ENCODE peak calls at places on chromosomes 16 and 17, in nine cellular contexts. W, E, N, H, C, T, O, G and S are unnamed samples.

GRCh38 chr16:11672206-11673090 is 4.2 kb downstream of the SNN start:
- DNase-seq in G (peak), C (no peak), H (no peak), N (no peak), T (no peak), E (no peak), O (no peak), W (no peak), S (no peak)

GRCh38 chr17:1055751-1056645 is 59.1 kb downstream of the TIMM22 start:
- DNase-seq in T (no peak), H (no peak), O (peak), W (peak), G (peak), N (peak), E (peak), C (no peak), S (peak)

GRCh38 chr17:63961355-63962207 is 11.1 kb downstream of the SCN4A start:
- DNase-seq in E (peak), H (no peak), W (peak), O (peak), N (peak), T (peak), G (no peak), C (peak), S (peak)

GRCh38 chr17:76726231-76726765 is at the start of gene JMJD6:
- DNase-seq in G (no peak), H (no peak), E (peak), C (peak), O (peak), N (peak), W (peak), T (peak), S (peak)

GRCh38 chr16:57113042-57113453 is 20.7 kb downstream of the CPNE2 start:
- DNase-seq in H (no peak), G (no peak), E (no peak), T (no peak), C (no peak), N (peak), W (no peak), O (no peak), S (no peak)

GRCh38 chr16:8753411-8754054 is 43.9 kb downstream of the TMEM186 start:
- DNase-seq in T (no peak), C (peak), W (no peak), O (no peak), G (no peak), H (no peak), N (no peak), E (no peak), S (peak)

GRCh38 chr16:72092832-72093447 is 480 bp downstream of the TXNL4B start:
- DNase-seq in E (peak), H (no peak), T (no peak), O (no peak), N (peak), W (peak), G (no peak), C (peak), S (no peak)

GRCh38 chr17:81890447-81891302 is 711 bp downstream of the ALYREF start:
- DNase-seq in E (peak), O (no peak), G (no peak), H (no peak), W (peak), N (peak), C (no peak), T (no peak), S (no peak)

GRCh38 chr16:15483857-15484256 is 49.5 kb downstream of the BMERB1 start:
- DNase-seq in O (no peak), T (no peak), E (peak), C (no peak), H (no peak), N (no peak), G (no peak), W (no peak), S (no peak)

GRCh38 chr17:29018788-29019474 is 13.1 kb upstream of the SEZ6 start:
- DNase-seq in G (no peak), E (peak), C (no peak), N (no peak), H (no peak), W (no peak), O (no peak), T (no peak), S (no peak)

GRCh38 chr17:40775945-40776344 is 3.9 kb upstream of the KRT26 start:
- DNase-seq in O (no peak), C (no peak), E (no peak), G (no peak), H (no peak), T (no peak), N (no peak), W (no peak), S (no peak)

GRCh38 chr16:65318138-65318537 is 196.3 kb upstream of the CDH11 start:
- DNase-seq in C (no peak), O (no peak), N (no peak), W (no peak), H (no peak), G (no peak), T (no peak), E (peak), S (no peak)

GRCh38 chr17:34575182-34575581 is 4.2 kb upstream of the TMEM132E start:
- DNase-seq in H (no peak), W (no peak), O (no peak), C (no peak), T (no peak), N (no peak), E (no peak), G (no peak), S (no peak)

GRCh38 chr16:69796285-69797118 is 34.4 kb downstream of the WWP2 start:
- DNase-seq in T (peak), O (peak), N (peak), W (peak), E (peak), C (peak), H (peak), G (no peak), S (peak)

GRCh38 chr17:43814714-43815113 is 18.2 kb downstream of the MPP3 start:
- DNase-seq in C (no peak), T (no peak), H (no peak), E (no peak), N (peak), W (no peak), G (no peak), O (no peak), S (no peak)

GRCh38 chr16:29925173-29925804 is 737 bp downstream of the KCTD13 start:
- DNase-seq in N (peak), O (no peak), G (no peak), E (no peak), C (peak), W (peak), T (peak), H (no peak), S (no peak)

GRCh38 chr16:48524348-48525200 is 85.4 kb downstream of the N4BP1 start:
- DNase-seq in G (no peak), E (no peak), O (no peak), T (no peak), W (no peak), C (peak), N (no peak), H (no peak), S (no peak)

GRCh38 chr16:27470567-27471431 is 68.8 kb downstream of the IL21R start:
- DNase-seq in W (peak), G (no peak), C (no peak), O (no peak), E (no peak), T (no peak), N (peak), H (no peak), S (no peak)

GRCh38 chr17:3003401-3004149 is 59.8 kb downstream of the OR1D5 start:
- DNase-seq in H (no peak), O (peak), T (peak), C (no peak), N (no peak), W (no peak), E (no peak), G (no peak), S (no peak)

GRCh38 chr17:79657036-79657435 is 46.2 kb upstream of the RBFOX3 start:
- DNase-seq in O (no peak), G (no peak), E (no peak), C (no peak), H (no peak), W (no peak), N (no peak), T (no peak), S (no peak)

GRCh38 chr16:14364386-14365199 is 265.5 kb downstream of the PARN start:
- DNase-seq in N (peak), E (peak), C (no peak), H (no peak), W (peak), T (peak), O (peak), G (no peak), S (no peak)

GRCh38 chr17:77959926-77960521 is 1.5 kb downstream of the TNRC6C start:
- DNase-seq in N (peak), O (no peak), W (peak), E (peak), G (peak), T (no peak), C (peak), H (peak), S (peak)

GRCh38 chr17:75831032-75831567 is 13.1 kb downstream of the UNC13D start:
- DNase-seq in H (no peak), N (no peak), W (no peak), G (no peak), C (peak), O (no peak), T (no peak), E (no peak), S (no peak)

GRCh38 chr16:68065716-68066305 is 19.4 kb upstream of the NFATC3 start:
- DNase-seq in C (no peak), H (no peak), W (no peak), O (peak), E (no peak), N (peak), T (no peak), G (no peak), S (no peak)

GRCh38 chr17:601462-602303 is 113.0 kb downstream of the VPS53 start:
- DNase-seq in W (peak), O (no peak), E (peak), T (no peak), N (peak), H (no peak), G (no peak), C (no peak), S (peak)

GRCh38 chr16:5382484-5382883 is 284.9 kb upstream of the EEF2KMT start:
- DNase-seq in C (no peak), N (no peak), W (no peak), T (no peak), O (no peak), G (no peak), H (no peak), E (no peak), S (no peak)

GRCh38 chr16:57648590-57649442 is 19.3 kb upstream of the ADGRG3 start:
- DNase-seq in C (peak), H (peak), G (peak), T (peak), W (peak), O (peak), N (peak), E (peak), S (peak)

GRCh38 chr17:69473801-69474170 is 59.3 kb downstream of the MAP2K6 start:
- DNase-seq in O (no peak), C (no peak), T (no peak), W (no peak), G (no peak), N (peak), E (no peak), H (no peak), S (no peak)

GRCh38 chr17:79981090-79981489 is 54.6 kb downstream of the TBC1D16 start:
- DNase-seq in O (no peak), E (no peak), N (no peak), W (no peak), T (peak), G (no peak), C (no peak), H (no peak), S (no peak)

GRCh38 chr17:28953444-28954118 is 2.3 kb upstream of the PHF12 start:
- DNase-seq in T (no peak), C (peak), W (peak), H (peak), G (peak), O (peak), E (peak), N (peak), S (peak)

GRCh38 chr16:31228206-31228605 is 11.3 kb upstream of the PYDC1 start:
- DNase-seq in H (no peak), E (no peak), T (no peak), O (no peak), G (no peak), W (no peak), C (no peak), N (no peak), S (no peak)

GRCh38 chr17:49910094-49910857 is 58.7 kb upstream of the DLX4 start:
- DNase-seq in T (no peak), W (peak), E (no peak), C (peak), N (peak), H (no peak), O (no peak), G (no peak), S (no peak)

GRCh38 chr16:66057056-66057455 is 309.4 kb upstream of the CDH5 start:
- DNase-seq in W (no peak), H (no peak), G (no peak), O (no peak), E (no peak), T (no peak), N (no peak), C (no peak), S (no peak)

DNA sequence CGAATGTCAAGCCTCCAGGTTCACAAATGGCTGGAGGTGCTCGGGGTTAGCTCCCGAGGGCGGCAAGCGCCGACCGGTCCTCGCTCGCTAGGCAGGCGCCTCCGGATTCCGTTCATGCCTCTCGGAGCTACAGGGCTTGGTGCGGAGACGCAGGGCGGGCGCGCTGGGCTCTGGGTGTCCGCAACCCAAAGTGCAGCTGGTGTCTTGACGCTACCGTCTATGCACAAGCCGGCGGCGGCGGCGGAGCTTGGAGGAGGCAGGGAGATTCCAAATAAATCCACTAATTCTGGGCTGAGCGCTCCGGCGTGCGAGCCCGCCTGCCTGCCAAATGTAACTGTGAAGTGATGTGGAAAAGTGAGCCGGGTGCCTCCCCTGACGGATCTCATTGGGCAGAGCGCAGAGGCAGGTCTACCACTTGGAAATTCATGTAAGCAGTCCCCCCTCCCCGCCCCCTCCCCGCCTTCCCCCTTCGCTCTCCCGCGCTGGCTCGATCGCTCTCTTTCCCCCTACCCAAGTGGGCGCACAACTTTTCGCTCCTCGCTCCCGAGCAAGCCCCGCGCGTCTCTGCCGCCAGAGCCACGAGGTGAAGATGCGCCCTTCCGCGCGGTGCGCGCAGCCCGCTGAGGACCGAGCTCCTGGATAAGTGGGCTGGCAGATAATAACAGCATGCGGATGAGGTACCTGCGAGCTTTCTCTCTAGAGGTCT is at the start of gene CDH8:
- DNase-seq in G (no peak), O (no peak), C (no peak), T (peak), N (no peak), W (no peak), H (no peak), E (no peak), S (no peak)
- H3K4me3 ChIP-seq in G (no peak), O (peak), C (no peak), T (no peak), N (no peak), W (no peak), H (no peak), E (no peak), S (no peak)

DNA sequence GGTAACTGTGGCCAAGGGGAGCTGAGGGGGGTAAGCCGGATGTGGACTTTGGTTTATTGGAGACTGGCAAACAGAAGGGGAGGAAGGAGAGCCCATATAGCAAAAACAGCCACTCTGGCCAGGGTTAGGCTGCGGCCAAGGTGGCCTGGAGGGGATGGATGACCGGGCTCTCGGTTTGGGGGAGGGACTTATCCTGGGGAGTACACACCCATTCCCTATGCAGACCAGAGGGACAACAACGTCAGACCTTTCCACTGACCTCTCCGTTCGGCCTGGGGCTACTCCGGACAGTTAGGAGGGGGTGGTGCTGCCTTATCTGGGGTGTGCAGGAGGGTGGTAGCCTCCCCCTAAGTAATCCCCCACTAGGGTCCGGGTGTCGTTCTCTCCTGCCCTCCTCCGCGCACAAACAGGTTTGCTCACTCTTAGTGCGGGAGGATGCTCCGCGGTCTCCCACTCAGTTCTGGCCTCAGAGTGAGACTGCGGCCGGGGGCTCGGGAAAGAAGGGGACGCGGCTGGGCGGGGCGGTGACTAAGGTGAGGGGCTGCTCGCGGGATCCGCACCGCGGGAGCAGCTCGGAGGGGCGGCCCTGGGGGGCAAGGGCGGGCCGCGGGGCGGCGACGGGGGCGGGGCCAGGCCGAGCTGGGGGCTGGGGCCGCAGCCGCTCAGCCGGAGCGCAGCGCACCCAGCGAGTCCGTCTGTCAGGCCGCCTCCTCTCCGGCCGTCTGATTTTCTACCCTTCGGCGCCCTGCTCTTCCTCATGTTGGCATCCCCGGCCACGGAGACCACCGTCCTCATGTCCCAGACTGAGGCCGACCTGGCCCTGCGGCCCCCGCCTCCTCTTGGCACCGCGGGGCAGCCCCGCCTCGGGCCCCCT is at the start of gene WNK4:
- DNase-seq in T (no peak), C (peak), N (peak), G (no peak), H (no peak), O (no peak), E (no peak), W (peak), S (no peak)
- H3K4me3 ChIP-seq in T (peak), C (peak), N (peak), G (peak), H (no peak), O (no peak), E (no peak), W (peak), S (no peak)

GRCh38 chr17:38451030-38451839 is 23.0 kb downstream of the ARHGAP23 start:
- DNase-seq in N (no peak), O (no peak), C (no peak), G (no peak), T (no peak), W (no peak), E (peak), H (no peak), S (no peak)

GRCh38 chr17:38451840-38452529 is 23.7 kb downstream of the ARHGAP23 start:
- DNase-seq in O (no peak), W (peak), G (no peak), H (no peak), E (peak), N (peak), C (no peak), T (no peak), S (no peak)

GRCh38 chr17:38452719-38453118 is 24.5 kb downstream of the ARHGAP23 start:
- DNase-seq in T (no peak), E (no peak), N (peak), H (no peak), O (no peak), C (no peak), W (no peak), G (no peak), S (no peak)

GRCh38 chr17:38449364-38449763 is 21.1 kb downstream of the ARHGAP23 start:
- DNase-seq in T (no peak), G (no peak), N (peak), H (no peak), C (no peak), E (peak), W (no peak), O (no peak), S (no peak)

DNA sequence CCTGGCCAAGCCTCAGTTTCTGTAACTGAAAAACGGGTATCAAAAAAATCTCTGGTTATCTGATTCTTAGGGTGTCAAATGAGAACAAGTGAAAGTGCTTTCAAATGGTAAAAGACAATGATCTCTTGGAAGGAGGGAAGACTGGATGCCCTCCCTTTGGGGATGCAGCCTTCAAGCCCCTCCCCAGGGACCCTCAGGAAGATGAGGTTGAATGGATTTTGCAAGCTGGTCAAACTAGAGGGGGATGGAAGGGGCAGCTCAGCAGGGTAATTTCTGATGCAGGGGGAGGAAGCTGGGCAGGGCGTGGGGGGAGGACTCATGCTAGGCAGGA is 22.4 kb downstream of the ARHGAP23 start:
- DNase-seq in N (peak), E (peak), T (no peak), O (no peak), C (no peak), G (no peak), W (no peak), H (no peak), S (no peak)
- H3K4me3 ChIP-seq in N (no peak), E (no peak), T (no peak), O (no peak), C (no peak), G (no peak), W (no peak), H (no peak), S (no peak)

GRCh38 chr16:630024-630814 is 566 bp upstream of the WFIKKN1 start:
- DNase-seq in H (no peak), T (peak), N (no peak), G (no peak), W (no peak), O (no peak), C (no peak), E (no peak), S (no peak)
- H3K4me3 ChIP-seq in H (no peak), T (no peak), N (no peak), G (no peak), W (no peak), O (no peak), C (no peak), E (no peak), S (no peak)

GRCh38 chr16:721765-722481 is 977 bp downstream of the ANTKMT start:
- DNase-seq in W (peak), N (no peak), G (peak), O (no peak), H (no peak), C (no peak), T (no peak), E (no peak), S (no peak)
- H3K4me3 ChIP-seq in W (peak), N (peak), G (peak), O (no peak), H (peak), C (no peak), T (peak), E (peak), S (peak)